ENCODE peak calls at places on chromosomes 4 and X, in eight cellular contexts. B is cardiac muscle cell, F is hepatocyte, Y is A549, P is choroid plexus epithelial cell, R is ovary, C is right lobe of liver, K is AG04449. V is an unnamed sample.

GRCh38 chr4:96170198-96170597 is 330.3 kb downstream of the PDHA2 start:
- DNase-seq in B (no peak), F (no peak), Y (no peak), P (no peak), R (no peak), C (no peak), K (no peak), V (no peak)

GRCh38 chrX:110992611-110993010 is 103.4 kb upstream of the PAK3 start:
- DNase-seq in B (peak), F (peak), Y (peak), P (peak), R (peak), C (no peak), K (no peak), V (no peak)

GRCh38 chr4:184812181-184812542 is 13.6 kb downstream of the ACSL1 start:
- DNase-seq in B (no peak), F (no peak), Y (no peak), P (no peak), R (no peak), C (no peak), K (no peak), V (no peak)

GRCh38 chrX:40291553-40291952 is 193.8 kb upstream of the BCOR start:
- DNase-seq in B (no peak), F (no peak), Y (no peak), P (no peak), R (no peak), C (no peak), K (no peak), V (no peak)

GRCh38 chr4:27381806-27382205 is 521.2 kb downstream of the STIM2 start:
- DNase-seq in B (no peak), F (no peak), Y (no peak), P (no peak), R (no peak), C (no peak), K (no peak), V (no peak)

GRCh38 chr4:113248320-113248719 is 198.9 kb downstream of the ANK2 start:
- DNase-seq in B (no peak), F (no peak), Y (no peak), P (no peak), R (peak), C (no peak), K (no peak), V (no peak)

GRCh38 chr4:3851211-3851610 is 85.0 kb downstream of the ADRA2C start:
- DNase-seq in B (no peak), F (no peak), Y (no peak), P (no peak), R (no peak), C (no peak), K (no peak), V (no peak)

GRCh38 chrX:137858106-137858505 is 292.2 kb downstream of the ZIC3 start:
- DNase-seq in B (no peak), F (no peak), Y (no peak), P (no peak), R (no peak), C (no peak), K (no peak), V (no peak)

GRCh38 chr4:71188197-71188625 is 150.6 kb upstream of the SLC4A4 start:
- DNase-seq in B (no peak), F (no peak), Y (no peak), P (no peak), R (no peak), C (no peak), K (no peak), V (no peak)

GRCh38 chr4:54723786-54724185 is 66.0 kb downstream of the KIT start:
- DNase-seq in B (no peak), F (no peak), Y (no peak), P (no peak), R (no peak), C (no peak), K (no peak), V (no peak)

GRCh38 chr4:179595671-179596410 is 2153.6 kb upstream of the AGA start:
- DNase-seq in B (no peak), F (no peak), Y (no peak), P (peak), R (no peak), C (no peak), K (no peak), V (peak)

GRCh38 chrX:149145845-149146285 is 359.2 kb downstream of the IDS start:
- DNase-seq in B (no peak), F (no peak), Y (no peak), P (no peak), R (no peak), C (no peak), K (no peak), V (no peak)

GRCh38 chr4:143286733-143287570 is 49.7 kb upstream of the GAB1 start:
- DNase-seq in B (peak), F (no peak), Y (no peak), P (peak), R (no peak), C (no peak), K (peak), V (no peak)

GRCh38 chr4:26558166-26558895 is 25.6 kb upstream of the TBC1D19 start:
- DNase-seq in B (no peak), F (no peak), Y (no peak), P (peak), R (no peak), C (no peak), K (no peak), V (no peak)

GRCh38 chr4:38870098-38870850 is 2.7 kb downstream of the FAM114A1 start:
- DNase-seq in B (no peak), F (no peak), Y (no peak), P (no peak), R (no peak), C (no peak), K (no peak), V (no peak)
- H3K4me3 ChIP-seq in B (no peak), F (no peak), Y (no peak), P (peak), R (no peak), C (no peak), K (peak), V (no peak)

GRCh38 chrX:17860811-17861495 is at the start of gene RAI2:
- DNase-seq in B (no peak), F (peak), Y (no peak), P (no peak), R (peak), C (no peak), K (no peak), V (no peak)

GRCh38 chrX:17860179-17860780 is 818 bp downstream of the RAI2 start:
- DNase-seq in B (no peak), F (no peak), Y (no peak), P (peak), R (peak), C (no peak), K (no peak), V (no peak)

GRCh38 chrX:17861496-17862011 is 456 bp upstream of the RAI2 start:
- DNase-seq in B (no peak), F (no peak), Y (no peak), P (no peak), R (no peak), C (no peak), K (no peak), V (no peak)

GRCh38 chrX:17854521-17854920 is 6.6 kb downstream of the RAI2 start:
- DNase-seq in B (no peak), F (no peak), Y (no peak), P (no peak), R (no peak), C (no peak), K (no peak), V (no peak)

DNA sequence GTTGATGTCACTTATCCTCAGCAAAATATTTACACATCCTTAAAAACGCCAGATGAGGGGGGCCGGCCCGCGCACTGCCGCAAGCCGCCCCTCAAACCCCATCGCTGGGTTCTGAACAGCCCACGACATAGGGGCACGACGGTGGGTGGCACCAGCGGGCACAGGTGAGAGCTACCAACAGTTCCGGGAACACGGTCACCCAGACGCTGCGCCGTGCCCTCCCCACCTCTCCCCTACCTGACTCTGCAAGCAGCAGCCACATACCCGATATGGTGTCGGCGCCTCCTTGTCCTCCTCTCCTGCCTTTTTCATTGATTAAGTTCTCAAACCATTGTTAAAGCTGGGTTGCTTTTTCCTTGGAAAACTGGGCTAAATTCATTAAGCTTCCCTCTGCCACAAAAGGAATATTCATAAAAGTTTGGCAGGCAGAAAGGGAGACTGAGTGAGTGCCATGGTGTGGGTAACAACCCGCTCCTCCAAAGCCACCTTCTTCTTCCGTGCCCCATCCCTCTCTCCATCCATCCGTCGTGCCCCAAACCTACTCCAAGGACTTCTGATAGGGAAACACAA is 1.4 kb downstream of the RAI2 start:
- DNase-seq in B (no peak), F (peak), Y (no peak), P (no peak), R (peak), C (no peak), K (no peak), V (no peak)
- H3K4me3 ChIP-seq in B (peak), F (peak), Y (peak), P (no peak), R (peak), C (peak), K (no peak), V (peak)

DNA sequence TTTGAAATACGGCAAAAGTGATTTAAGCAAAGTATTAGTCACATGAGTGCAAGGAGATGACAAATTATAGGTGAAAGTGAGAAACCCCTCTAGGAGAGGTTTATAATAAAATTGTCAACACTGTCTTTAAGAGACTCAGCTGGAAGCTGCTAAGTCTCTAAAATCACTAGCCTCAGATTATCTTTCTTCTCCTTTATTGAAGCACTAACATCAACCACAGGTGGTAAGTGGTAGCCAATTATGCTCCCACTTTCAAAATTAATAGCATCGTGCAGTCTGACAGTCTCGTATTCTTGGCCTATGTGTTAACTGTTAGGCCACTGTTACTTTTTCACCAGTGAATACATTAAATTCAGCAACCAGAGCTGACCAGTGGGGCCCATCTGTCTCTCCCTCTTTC is 674.0 kb downstream of the RAPGEF2 start:
- DNase-seq in B (no peak), F (no peak), Y (no peak), P (no peak), R (no peak), C (no peak), K (no peak), V (no peak)
- H3K4me3 ChIP-seq in B (no peak), F (no peak), Y (no peak), P (no peak), R (no peak), C (no peak), K (no peak), V (no peak)

GRCh38 chr4:38819569-38819968 is 15.0 kb upstream of the TLR1 start:
- DNase-seq in B (no peak), F (no peak), Y (no peak), P (peak), R (no peak), C (no peak), K (peak), V (no peak)
- H3K4me3 ChIP-seq in B (no peak), F (no peak), Y (no peak), P (no peak), R (no peak), C (no peak), K (no peak), V (no peak)

GRCh38 chrX:56763556-56764152 is 34.6 kb downstream of the NBDY start:
- DNase-seq in B (no peak), F (no peak), Y (no peak), P (no peak), R (peak), C (peak), K (no peak), V (no peak)

GRCh38 chrX:56765816-56766553 is 36.9 kb downstream of the NBDY start:
- DNase-seq in B (peak), F (no peak), Y (no peak), P (no peak), R (no peak), C (no peak), K (no peak), V (no peak)

GRCh38 chrX:56764975-56765791 is 36.1 kb downstream of the NBDY start:
- DNase-seq in B (no peak), F (no peak), Y (no peak), P (no peak), R (no peak), C (no peak), K (no peak), V (no peak)

GRCh38 chrX:56764153-56764974 is 35.3 kb downstream of the NBDY start:
- DNase-seq in B (peak), F (peak), Y (peak), P (peak), R (peak), C (peak), K (no peak), V (no peak)

DNA sequence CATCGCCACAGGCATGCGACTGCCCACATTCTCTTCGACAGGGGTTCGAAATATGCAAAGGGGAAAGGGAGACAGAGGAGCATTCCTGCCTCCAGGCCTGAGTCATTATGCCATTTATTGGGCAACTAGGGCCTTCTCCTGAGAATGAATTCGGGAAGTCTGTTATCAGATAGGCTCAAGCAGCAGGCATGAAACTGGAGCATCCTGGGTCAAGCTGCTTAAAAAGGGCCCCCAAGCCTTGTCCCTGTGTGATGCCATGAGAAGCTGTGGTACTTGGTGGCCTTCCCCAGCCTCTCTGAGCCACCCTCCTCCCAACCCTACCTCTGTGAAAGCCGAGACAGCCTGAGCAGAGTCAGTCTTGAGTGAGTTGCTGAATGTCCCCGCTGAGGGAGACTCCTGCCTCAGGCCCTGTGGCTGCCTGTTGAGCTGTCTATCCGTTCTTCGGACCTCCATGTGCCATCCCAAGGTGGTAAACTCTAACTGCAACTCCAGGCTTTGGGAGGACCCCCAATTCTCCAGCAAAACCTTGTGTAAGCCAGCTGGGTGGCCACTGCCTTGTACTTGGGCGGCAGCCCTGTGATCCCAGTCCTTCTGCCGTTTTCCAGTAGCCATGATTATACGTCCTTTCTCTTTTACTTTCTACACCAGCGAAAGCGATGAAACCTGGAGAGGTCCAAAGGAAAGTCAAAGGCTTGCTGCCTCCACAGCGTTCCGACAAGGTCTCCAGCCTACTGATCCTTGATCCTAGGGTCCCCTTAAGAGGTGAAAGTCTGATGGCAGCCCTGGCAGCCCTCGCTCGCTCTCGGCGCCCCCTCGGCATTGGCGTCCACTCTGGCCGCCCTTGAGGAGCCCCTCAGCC is 37.7 kb downstream of the NBDY start:
- DNase-seq in B (peak), F (no peak), Y (no peak), P (peak), R (no peak), C (no peak), K (no peak), V (no peak)
- H3K4me3 ChIP-seq in B (no peak), F (no peak), Y (no peak), P (no peak), R (peak), C (peak), K (no peak), V (no peak)

GRCh38 chr4:169267070-169267469 is 3.7 kb downstream of the SH3RF1 start:
- DNase-seq in B (no peak), F (no peak), Y (no peak), P (no peak), R (no peak), C (no peak), K (no peak), V (no peak)
- H3K4me3 ChIP-seq in B (no peak), F (no peak), Y (peak), P (no peak), R (no peak), C (no peak), K (peak), V (no peak)

DNA sequence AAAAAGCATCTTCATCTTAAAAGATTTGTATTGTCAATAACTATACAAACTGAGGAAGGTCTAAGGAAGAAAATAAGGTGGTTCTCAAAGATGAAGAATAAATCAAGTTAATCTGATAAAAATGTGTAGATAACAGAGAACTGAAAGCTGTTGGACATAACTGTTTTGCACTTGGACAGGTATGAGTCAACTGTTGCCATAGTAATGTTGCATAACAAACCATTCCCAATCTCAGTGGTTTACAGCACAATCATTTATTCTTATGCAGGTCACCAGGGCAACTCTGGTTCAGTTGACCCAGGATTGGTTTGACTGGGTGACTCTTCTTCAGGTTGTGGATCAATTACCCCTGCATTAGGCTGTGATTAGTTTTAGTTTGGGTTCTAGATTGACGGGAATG is 2197.7 kb downstream of the ARAP2 start:
- DNase-seq in B (peak), F (peak), Y (peak), P (peak), R (no peak), C (no peak), K (no peak), V (peak)
- H3K4me3 ChIP-seq in B (no peak), F (no peak), Y (no peak), P (no peak), R (no peak), C (no peak), K (no peak), V (no peak)

DNA sequence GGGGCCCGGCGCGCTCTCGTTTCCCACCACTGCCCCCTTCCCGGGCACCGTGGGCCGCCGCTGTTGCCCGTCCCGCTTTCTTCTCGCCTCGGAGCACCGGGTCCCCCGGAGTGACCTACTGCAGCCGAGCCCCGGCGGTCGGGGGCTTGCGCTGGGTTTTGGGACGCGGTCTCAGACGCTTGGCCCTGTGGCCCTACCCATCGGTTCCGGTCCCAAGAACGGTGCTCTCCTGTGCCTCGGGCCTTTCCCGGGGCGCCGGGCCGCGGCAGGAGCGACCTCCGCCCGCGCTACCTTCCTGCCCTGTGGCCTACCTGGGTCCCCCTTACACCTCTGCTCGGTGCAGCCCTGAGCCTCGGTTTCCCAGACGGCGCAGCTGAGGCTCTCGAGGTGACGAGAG is 21.6 kb upstream of the HMX1 start:
- DNase-seq in B (no peak), F (no peak), Y (no peak), P (no peak), R (no peak), C (no peak), K (no peak), V (no peak)
- H3K4me3 ChIP-seq in B (no peak), F (no peak), Y (no peak), P (no peak), R (no peak), C (no peak), K (no peak), V (no peak)

DNA sequence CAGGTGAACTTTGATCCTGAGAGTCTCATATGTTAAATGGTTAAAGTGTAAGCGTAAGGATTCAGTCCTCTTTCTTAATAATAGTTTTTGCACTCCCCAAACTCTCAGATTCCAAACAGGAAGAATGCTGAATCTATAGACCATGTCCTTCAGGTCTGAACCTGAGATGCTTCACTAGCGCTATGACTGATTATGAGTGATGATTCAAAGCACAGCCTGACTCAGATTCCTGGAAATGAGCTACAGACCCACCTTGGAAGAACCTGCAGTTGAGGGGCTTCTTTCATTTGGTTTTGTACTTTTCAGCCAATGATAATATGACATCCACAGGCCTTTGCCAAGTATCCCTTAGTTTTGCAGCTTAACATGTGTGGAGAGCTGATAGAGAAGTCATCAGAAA is 1.4 kb downstream of the EDNRA start:
- DNase-seq in B (no peak), F (no peak), Y (no peak), P (peak), R (no peak), C (no peak), K (no peak), V (no peak)
- H3K4me3 ChIP-seq in B (peak), F (peak), Y (no peak), P (peak), R (peak), C (no peak), K (peak), V (peak)

V was measured in skeletal muscle cell.